ENCODE peak calls at places on chromosomes 11 and 22, in ten cellular contexts. Y is activated naive CD4-positive, alpha-beta T cell treated with anti-CD3 and anti-CD28 coated beads, Interleukin-2, amount 50 U/mL, for 16 hours; T is EH; R is NCI-H2081; V is stimulated activated effector memory CD8-positive, alpha-beta T cell treated with anti-CD3 and anti-CD28 coated beads, Interleukin-12 subunit alpha, Interleukin-12 subunit beta, amount 100 ng/mL, for 72 hours; O is uterus; U is NCI-H1417; G is GM13976; H is progenitor cell of endocrine pancreas; C is NCI-H460. W is an unnamed sample.

GRCh38 chr11:75468534-75469340 is 35.7 kb upstream of the KLHL35 start:
- DNase-seq in Y (no peak), O (peak), V (no peak), G (no peak), C (no peak), R (peak), H (no peak), U (no peak), T (peak), W (no peak)

GRCh38 chr11:31809857-31810778 is 1.0 kb downstream of the PAX6 start:
- DNase-seq in G (peak), V (no peak), U (peak), R (peak), Y (no peak), T (peak), C (no peak), H (no peak), O (no peak), W (no peak)

GRCh38 chr11:31957674-31958073 is 133.2 kb upstream of the RCN1 start:
- DNase-seq in R (no peak), T (no peak), V (no peak), U (no peak), O (no peak), H (no peak), C (no peak), Y (no peak), G (no peak), W (no peak)

GRCh38 chr11:19738124-19738523 is 25.5 kb downstream of the NAV2 start:
- DNase-seq in G (no peak), U (no peak), Y (no peak), H (no peak), O (no peak), R (no peak), V (no peak), C (no peak), T (no peak), W (no peak)

GRCh38 chr22:40107756-40108437 is 69.8 kb upstream of the TNRC6B start:
- DNase-seq in O (peak), R (no peak), U (no peak), H (no peak), C (no peak), V (peak), Y (peak), G (no peak), T (peak), W (no peak)

GRCh38 chr11:132278801-132279574 is 908.6 kb downstream of the NTM start:
- DNase-seq in O (no peak), G (peak), U (peak), T (peak), Y (no peak), H (no peak), R (peak), V (no peak), C (peak), W (no peak)

GRCh38 chr11:1300569-1301187 is 8.8 kb downstream of the TOLLIP start:
- DNase-seq in H (peak), C (no peak), T (no peak), O (peak), Y (no peak), V (no peak), U (no peak), G (no peak), R (no peak), W (peak)

GRCh38 chr11:86193297-86194095 is 51.1 kb upstream of the EED start:
- DNase-seq in G (peak), H (no peak), O (peak), C (peak), Y (peak), T (peak), U (peak), R (peak), V (peak), W (no peak)

GRCh38 chr22:29342577-29343312 is 27.2 kb upstream of the RASL10A start:
- DNase-seq in C (no peak), R (no peak), O (no peak), H (no peak), Y (no peak), U (no peak), G (no peak), T (no peak), V (no peak), W (no peak)

GRCh38 chr11:68206211-68206610 is 6.9 kb downstream of the KMT5B start:
- DNase-seq in H (no peak), R (peak), O (no peak), C (peak), T (peak), Y (no peak), U (peak), V (no peak), G (peak), W (no peak)

GRCh38 chr22:22110548-22111266 is 128.1 kb upstream of the TOP3B start:
- DNase-seq in Y (no peak), U (peak), R (no peak), C (peak), G (peak), O (no peak), V (peak), H (peak), T (peak), W (no peak)

GRCh38 chr11:126355324-126355925 is at the start of gene ST3GAL4:
- DNase-seq in H (peak), Y (peak), O (peak), U (peak), C (peak), T (peak), R (peak), G (peak), V (peak), W (peak)

GRCh38 chr22:24051568-24051967 is 40.5 kb downstream of the CABIN1 start:
- DNase-seq in V (no peak), C (no peak), Y (no peak), T (no peak), U (no peak), O (no peak), H (no peak), R (no peak), G (no peak), W (no peak)

GRCh38 chr11:96147186-96147585 is 195.8 kb downstream of the MAML2 start:
- DNase-seq in T (peak), H (no peak), U (no peak), C (no peak), O (no peak), R (no peak), V (no peak), G (no peak), Y (no peak), W (no peak)

GRCh38 chr11:45647786-45648185 is 17.6 kb downstream of the CHST1 start:
- DNase-seq in O (no peak), H (no peak), V (no peak), C (no peak), U (no peak), G (no peak), T (no peak), R (no peak), Y (no peak), W (no peak)

GRCh38 chr11:32034149-32034548 is 56.7 kb upstream of the RCN1 start:
- DNase-seq in U (no peak), R (no peak), G (no peak), O (no peak), V (no peak), C (no peak), Y (no peak), H (no peak), T (peak), W (no peak)

GRCh38 chr22:32522237-32522636 is 47.6 kb downstream of the FBXO7 start:
- DNase-seq in R (no peak), T (no peak), G (no peak), C (no peak), O (no peak), U (no peak), H (no peak), Y (no peak), V (no peak), W (no peak)

W was measured in type B pancreatic cell.